ENCODE peak calls at places on chromosome X, in five cellular contexts. B is endodermal cell, F is tibial nerve, J is natural killer cell, O is dorsolateral prefrontal cortex. I is an unnamed sample.

GRCh38 chrX:95076449-95076848 is 1402.4 kb downstream of the FAM133A start:
- DNase-seq in B (peak), F (no peak), J (no peak), O (no peak), I (no peak)

GRCh38 chrX:590666-591065 is 39.9 kb upstream of the SHOX start:
- DNase-seq in B (no peak), F (no peak), J (no peak), O (no peak), I (no peak)

GRCh38 chrX:21375795-21376069 is 1.5 kb downstream of the CNKSR2 start:
- DNase-seq in B (peak), F (no peak), J (no peak), O (no peak), I (no peak)

GRCh38 chrX:107731831-107732502 is 43.6 kb downstream of the TSC22D3 start:
- DNase-seq in B (peak), F (peak), J (no peak), O (no peak), I (no peak)

GRCh38 chrX:68112321-68112720 is 321.0 kb downstream of the OPHN1 start:
- DNase-seq in B (no peak), F (no peak), J (no peak), O (no peak), I (no peak)

GRCh38 chrX:23332101-23332887 is 2.4 kb upstream of the PTCHD1 start:
- DNase-seq in B (peak), F (no peak), J (no peak), O (no peak), I (no peak)

GRCh38 chrX:37347420-37347819 is 1.7 kb upstream of the PRRG1 start:
- DNase-seq in B (no peak), F (no peak), J (no peak), O (no peak), I (no peak)

GRCh38 chrX:50747471-50747900 is 66.5 kb downstream of the SHROOM4 start:
- DNase-seq in B (peak), F (no peak), J (no peak), O (no peak), I (no peak)

GRCh38 chrX:635428-636192 is 5.0 kb downstream of the SHOX start:
- DNase-seq in B (peak), F (no peak), J (no peak), O (no peak), I (no peak)

GRCh38 chrX:8955521-8955920 is 78.4 kb downstream of the FAM9B start:
- DNase-seq in B (no peak), F (no peak), J (no peak), O (no peak), I (no peak)

GRCh38 chrX:87338510-87338909 is 179.1 kb upstream of the KLHL4 start:
- DNase-seq in B (no peak), F (no peak), J (no peak), O (no peak), I (no peak)
- TF ChIP-seq CTCF in B (peak), F (peak), J (no peak), O (peak), I (peak)

GRCh38 chrX:132651411-132652086 is 162.7 kb upstream of the MBNL3 start:
- DNase-seq in B (peak), F (no peak), J (no peak), O (no peak), I (no peak)
- TF ChIP-seq CTCF in B (peak), F (no peak), J (no peak), O (no peak), I (peak)

DNA sequence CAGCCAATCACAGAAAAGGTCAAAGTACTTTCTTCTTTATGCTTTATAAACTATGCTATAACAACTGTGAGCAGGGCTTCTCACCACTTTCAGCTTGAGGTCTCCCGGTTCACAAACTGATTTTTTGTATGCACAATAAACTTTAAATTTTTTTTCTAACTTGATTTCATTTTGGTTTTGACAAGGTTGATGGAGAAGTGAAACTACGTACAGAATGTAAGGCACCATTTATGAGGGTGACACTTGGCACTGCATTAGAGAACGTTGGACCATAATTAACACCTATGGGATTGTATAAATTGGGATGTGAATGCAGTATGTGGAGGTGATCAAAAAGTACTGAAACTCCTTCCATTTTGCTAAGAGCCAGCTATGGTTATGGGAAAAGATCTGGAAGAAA is 857.9 kb upstream of the HTR2C start:
- DNase-seq in B (no peak), F (no peak), J (no peak), O (no peak), I (no peak)
- TF ChIP-seq CTCF in B (no peak), F (no peak), J (no peak), O (no peak), I (no peak)

GRCh38 chrX:25442501-25442900 is 426.7 kb upstream of the ARX start:
- DNase-seq in B (peak), F (no peak), J (no peak), O (no peak), I (no peak)
- TF ChIP-seq CTCF in B (peak), F (no peak), J (no peak), O (no peak), I (peak)

GRCh38 chrX:140697618-140698017 is 11.9 kb upstream of the LINC00632 start:
- DNase-seq in B (no peak), F (no peak), J (no peak), O (no peak), I (no peak)
- TF ChIP-seq CTCF in B (peak), F (no peak), J (no peak), O (peak), I (peak)

GRCh38 chrX:72465882-72466281 is 106.8 kb downstream of the HDAC8 start:
- DNase-seq in B (no peak), F (no peak), J (no peak), O (no peak), I (no peak)

GRCh38 chrX:72468607-72469006 is 104.0 kb downstream of the HDAC8 start:
- DNase-seq in B (no peak), F (no peak), J (no peak), O (no peak), I (no peak)

GRCh38 chrX:72470111-72470510 is 102.5 kb downstream of the HDAC8 start:
- DNase-seq in B (no peak), F (no peak), J (no peak), O (no peak), I (no peak)

GRCh38 chrX:72467171-72467570 is 105.5 kb downstream of the HDAC8 start:
- DNase-seq in B (no peak), F (no peak), J (no peak), O (no peak), I (no peak)

DNA sequence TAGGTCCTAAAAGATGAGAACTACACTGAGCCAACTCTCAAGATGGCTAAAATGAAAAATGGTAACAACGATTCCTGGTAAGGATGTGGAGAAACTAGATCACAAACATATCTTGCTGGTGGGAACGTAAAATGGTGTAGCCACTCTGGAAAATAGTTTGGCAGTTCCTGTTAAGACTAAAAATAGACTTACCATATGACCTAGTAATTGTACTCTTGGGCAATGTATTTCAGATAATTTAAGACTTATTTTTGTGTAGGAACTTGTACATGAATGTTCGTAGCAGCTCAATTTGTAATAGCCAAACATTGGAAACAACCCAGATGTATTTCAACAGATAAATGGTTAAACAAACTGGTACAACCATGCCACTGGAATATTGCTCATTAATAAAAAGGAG is 106.2 kb downstream of the HDAC8 start:
- DNase-seq in B (no peak), F (no peak), J (no peak), O (no peak), I (no peak)
- TF ChIP-seq CTCF in B (no peak), F (no peak), J (no peak), O (no peak), I (no peak)

DNA sequence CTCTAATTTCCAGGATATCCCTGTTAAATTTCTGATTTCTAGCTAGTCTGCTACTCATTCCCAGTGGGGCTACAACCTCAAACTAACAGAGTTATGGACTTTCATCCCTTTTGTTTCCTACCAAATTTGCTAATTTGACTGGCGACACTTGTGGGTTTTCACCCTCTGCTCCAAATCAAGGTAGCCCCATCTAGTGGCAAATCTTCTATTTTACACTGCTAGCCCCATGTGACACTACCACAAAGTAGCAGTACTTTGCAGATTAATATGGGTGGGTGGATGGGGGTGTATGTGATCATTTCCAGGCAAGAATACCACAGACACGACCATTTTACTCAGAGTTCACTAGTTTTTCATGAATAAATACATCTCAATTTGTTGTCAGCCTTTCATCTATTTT is 150.3 kb downstream of the MSL3 start:
- DNase-seq in B (peak), F (no peak), J (no peak), O (no peak), I (no peak)
- TF ChIP-seq CTCF in B (peak), F (no peak), J (no peak), O (peak), I (peak)

GRCh38 chrX:149504226-149504914 is 736 bp downstream of the IDS start:
- DNase-seq in B (peak), F (no peak), J (peak), O (no peak), I (no peak)
- TF ChIP-seq CTCF in B (peak), F (peak), J (peak), O (no peak), I (peak)

GRCh38 chrX:123422875-123423274 is 238.8 kb downstream of the GRIA3 start:
- DNase-seq in B (peak), F (no peak), J (no peak), O (no peak), I (no peak)
- TF ChIP-seq CTCF in B (peak), F (peak), J (no peak), O (peak), I (peak)

GRCh38 chrX:153968255-153968654 is 3.4 kb downstream of the HCFC1 start:
- DNase-seq in B (no peak), F (no peak), J (no peak), O (no peak), I (no peak)

GRCh38 chrX:153967536-153968214 is 3.9 kb downstream of the HCFC1 start:
- DNase-seq in B (no peak), F (no peak), J (no peak), O (no peak), I (no peak)

GRCh38 chrX:153969904-153970397 is 1.7 kb downstream of the HCFC1 start:
- DNase-seq in B (no peak), F (no peak), J (no peak), O (no peak), I (no peak)

GRCh38 chrX:153969125-153969903 is 2.3 kb downstream of the HCFC1 start:
- DNase-seq in B (no peak), F (no peak), J (no peak), O (no peak), I (no peak)

GRCh38 chrX:153968754-153969124 is 2.9 kb downstream of the HCFC1 start:
- DNase-seq in B (no peak), F (no peak), J (no peak), O (no peak), I (no peak)
- TF ChIP-seq CTCF in B (peak), F (no peak), J (no peak), O (no peak), I (peak)

I was measured in progenitor cell of endocrine pancreas.